ENCODE peak calls at places on chromosome 2, in nine cellular contexts. One of them, this sample, is unnamed.
A peak's percentile ranks its signal among the peaks of the same experiment; 100 is the strongest.

GRCh38 chr2:72576861-72577260 is 249.0 kb downstream of the EXOC6B start:
- DNase-seq in heart left ventricle: no peak
- DNase-seq in GM23338: no peak
- DNase-seq in CD8-positive, alpha-beta T cell: no peak
- DNase-seq in B cell: no peak
- DNase-seq in CD4-positive, alpha-beta T cell: no peak
- DNase-seq in K562: no peak
- DNase-seq in epithelial cell of esophagus: no peak
- DNase-seq in psoas muscle: no peak
- DNase-seq in this sample: no peak

GRCh38 chr2:230885467-230886130 is 20.9 kb downstream of the ITM2C start:
- DNase-seq in heart left ventricle: no peak
- DNase-seq in GM23338: peak; percentile 75
- DNase-seq in CD8-positive, alpha-beta T cell: no peak
- DNase-seq in B cell: no peak
- DNase-seq in CD4-positive, alpha-beta T cell: no peak
- DNase-seq in K562: no peak
- DNase-seq in epithelial cell of esophagus: no peak
- DNase-seq in psoas muscle: no peak
- DNase-seq in this sample: peak; percentile 60

GRCh38 chr2:1715184-1716012 is 28.9 kb downstream of the PXDN start:
- DNase-seq in heart left ventricle: no peak
- DNase-seq in GM23338: no peak
- DNase-seq in CD8-positive, alpha-beta T cell: no peak
- DNase-seq in B cell: no peak
- DNase-seq in CD4-positive, alpha-beta T cell: no peak
- DNase-seq in K562: no peak
- DNase-seq in epithelial cell of esophagus: no peak
- DNase-seq in psoas muscle: no peak
- DNase-seq in this sample: peak; percentile 58

GRCh38 chr2:43158259-43158880 is 68.0 kb downstream of the ZFP36L2 start:
- DNase-seq in heart left ventricle: peak; percentile 54
- DNase-seq in GM23338: no peak
- DNase-seq in CD8-positive, alpha-beta T cell: no peak
- DNase-seq in B cell: no peak
- DNase-seq in CD4-positive, alpha-beta T cell: no peak
- DNase-seq in K562: no peak
- DNase-seq in epithelial cell of esophagus: peak; percentile 92
- DNase-seq in psoas muscle: peak; percentile 83
- DNase-seq in this sample: peak; percentile 76

GRCh38 chr2:121211251-121211650 is 73.8 kb downstream of the TFCP2L1 start:
- DNase-seq in heart left ventricle: no peak
- DNase-seq in GM23338: no peak
- DNase-seq in CD8-positive, alpha-beta T cell: no peak
- DNase-seq in B cell: no peak
- DNase-seq in CD4-positive, alpha-beta T cell: no peak
- DNase-seq in K562: no peak
- DNase-seq in epithelial cell of esophagus: no peak
- DNase-seq in psoas muscle: peak; percentile 32
- DNase-seq in this sample: no peak

GRCh38 chr2:141534671-141535359 is 596.0 kb downstream of the LRP1B start:
- DNase-seq in heart left ventricle: no peak
- DNase-seq in GM23338: no peak
- DNase-seq in CD8-positive, alpha-beta T cell: no peak
- DNase-seq in B cell: peak; percentile 40
- DNase-seq in CD4-positive, alpha-beta T cell: no peak
- DNase-seq in K562: no peak
- DNase-seq in epithelial cell of esophagus: no peak
- DNase-seq in psoas muscle: no peak
- DNase-seq in this sample: no peak

GRCh38 chr2:27960237-27960912 is 69.8 kb downstream of the BABAM2 start:
- DNase-seq in heart left ventricle: no peak
- DNase-seq in GM23338: no peak
- DNase-seq in CD8-positive, alpha-beta T cell: no peak
- DNase-seq in B cell: no peak
- DNase-seq in CD4-positive, alpha-beta T cell: no peak
- DNase-seq in K562: no peak
- DNase-seq in epithelial cell of esophagus: peak; percentile 45
- DNase-seq in psoas muscle: no peak
- DNase-seq in this sample: peak; percentile 78

GRCh38 chr2:88959480-88960204 is 268.2 kb downstream of the RPIA start:
- DNase-seq in heart left ventricle: no peak
- DNase-seq in GM23338: peak; percentile 17
- DNase-seq in CD8-positive, alpha-beta T cell: no peak
- DNase-seq in B cell: no peak
- DNase-seq in CD4-positive, alpha-beta T cell: no peak
- DNase-seq in K562: no peak
- DNase-seq in epithelial cell of esophagus: peak; percentile 42
- DNase-seq in psoas muscle: no peak
- DNase-seq in this sample: no peak

GRCh38 chr2:190052307-190052706 is 10.2 kb downstream of the MSTN start:
- DNase-seq in heart left ventricle: no peak
- DNase-seq in GM23338: no peak
- DNase-seq in CD8-positive, alpha-beta T cell: no peak
- DNase-seq in B cell: no peak
- DNase-seq in CD4-positive, alpha-beta T cell: no peak
- DNase-seq in K562: no peak
- DNase-seq in epithelial cell of esophagus: peak; percentile 81
- DNase-seq in psoas muscle: no peak
- DNase-seq in this sample: no peak

GRCh38 chr2:99101697-99102096 is 39.8 kb upstream of the C2orf15 start:
- DNase-seq in heart left ventricle: no peak
- DNase-seq in GM23338: peak; percentile 15
- DNase-seq in CD8-positive, alpha-beta T cell: no peak
- DNase-seq in B cell: no peak
- DNase-seq in CD4-positive, alpha-beta T cell: no peak
- DNase-seq in K562: no peak
- DNase-seq in epithelial cell of esophagus: no peak
- DNase-seq in psoas muscle: no peak
- DNase-seq in this sample: peak; percentile 36

GRCh38 chr2:27776097-27776496 is 4.6 kb downstream of the MRPL33 start:
- DNase-seq in heart left ventricle: peak; percentile 37
- DNase-seq in GM23338: no peak
- DNase-seq in CD8-positive, alpha-beta T cell: no peak
- DNase-seq in B cell: no peak
- DNase-seq in CD4-positive, alpha-beta T cell: no peak
- DNase-seq in K562: no peak
- DNase-seq in epithelial cell of esophagus: peak; percentile 38
- DNase-seq in psoas muscle: peak; percentile 69
- DNase-seq in this sample: peak; percentile 42

GRCh38 chr2:189613077-189613636 is 32.6 kb upstream of the SLC40A1 start:
- DNase-seq in heart left ventricle: peak; percentile 55
- DNase-seq in GM23338: no peak
- DNase-seq in CD8-positive, alpha-beta T cell: no peak
- DNase-seq in B cell: no peak
- DNase-seq in CD4-positive, alpha-beta T cell: no peak
- DNase-seq in K562: peak; percentile 40
- DNase-seq in epithelial cell of esophagus: peak; percentile 89
- DNase-seq in psoas muscle: no peak
- DNase-seq in this sample: peak; percentile 92

GRCh38 chr2:43559391-43560230 is 36.2 kb downstream of the THADA start:
- DNase-seq in heart left ventricle: no peak
- DNase-seq in GM23338: no peak
- DNase-seq in CD8-positive, alpha-beta T cell: no peak
- DNase-seq in B cell: no peak
- DNase-seq in CD4-positive, alpha-beta T cell: no peak
- DNase-seq in K562: no peak
- DNase-seq in epithelial cell of esophagus: no peak
- DNase-seq in psoas muscle: no peak
- DNase-seq in this sample: no peak

GRCh38 chr2:113275556-113276215 is 3.0 kb downstream of the PAX8 start:
- DNase-seq in heart left ventricle: no peak
- DNase-seq in GM23338: peak; percentile 15
- DNase-seq in CD8-positive, alpha-beta T cell: no peak
- DNase-seq in B cell: no peak
- DNase-seq in CD4-positive, alpha-beta T cell: no peak
- DNase-seq in K562: no peak
- DNase-seq in epithelial cell of esophagus: no peak
- DNase-seq in psoas muscle: no peak
- DNase-seq in this sample: no peak

GRCh38 chr2:96763511-96764252 is 3.0 kb downstream of the CNNM4 start:
- DNase-seq in heart left ventricle: no peak
- DNase-seq in GM23338: peak; percentile 77
- DNase-seq in CD8-positive, alpha-beta T cell: no peak
- DNase-seq in B cell: no peak
- DNase-seq in CD4-positive, alpha-beta T cell: no peak
- DNase-seq in K562: peak; percentile 71
- DNase-seq in epithelial cell of esophagus: no peak
- DNase-seq in psoas muscle: no peak
- DNase-seq in this sample: no peak

GRCh38 chr2:9657731-9658130 is 26.9 kb upstream of the YWHAQ start:
- DNase-seq in heart left ventricle: no peak
- DNase-seq in GM23338: no peak
- DNase-seq in CD8-positive, alpha-beta T cell: no peak
- DNase-seq in B cell: no peak
- DNase-seq in CD4-positive, alpha-beta T cell: no peak
- DNase-seq in K562: peak; percentile 36
- DNase-seq in epithelial cell of esophagus: no peak
- DNase-seq in psoas muscle: no peak
- DNase-seq in this sample: no peak

GRCh38 chr2:157509755-157510154 is 65.9 kb upstream of the CYTIP start:
- DNase-seq in heart left ventricle: no peak
- DNase-seq in GM23338: no peak
- DNase-seq in CD8-positive, alpha-beta T cell: no peak
- DNase-seq in B cell: no peak
- DNase-seq in CD4-positive, alpha-beta T cell: no peak
- DNase-seq in K562: no peak
- DNase-seq in epithelial cell of esophagus: no peak
- DNase-seq in psoas muscle: no peak
- DNase-seq in this sample: no peak

GRCh38 chr2:142741764-142742269 is 135.6 kb upstream of the KYNU start:
- DNase-seq in heart left ventricle: no peak
- DNase-seq in GM23338: no peak
- DNase-seq in CD8-positive, alpha-beta T cell: no peak
- DNase-seq in B cell: no peak
- DNase-seq in CD4-positive, alpha-beta T cell: no peak
- DNase-seq in K562: no peak
- DNase-seq in epithelial cell of esophagus: peak; percentile 7
- DNase-seq in psoas muscle: no peak
- DNase-seq in this sample: no peak

GRCh38 chr2:144349674-144350073 is 170.2 kb downstream of the ZEB2 start:
- DNase-seq in heart left ventricle: no peak
- DNase-seq in GM23338: peak; percentile 18
- DNase-seq in CD8-positive, alpha-beta T cell: no peak
- DNase-seq in B cell: no peak
- DNase-seq in CD4-positive, alpha-beta T cell: no peak
- DNase-seq in K562: no peak
- DNase-seq in epithelial cell of esophagus: no peak
- DNase-seq in psoas muscle: no peak
- DNase-seq in this sample: no peak

GRCh38 chr2:108029912-108030311 is 43.6 kb downstream of the SLC5A7 start:
- DNase-seq in heart left ventricle: no peak
- DNase-seq in GM23338: no peak
- DNase-seq in CD8-positive, alpha-beta T cell: no peak
- DNase-seq in B cell: no peak
- DNase-seq in CD4-positive, alpha-beta T cell: no peak
- DNase-seq in K562: no peak
- DNase-seq in epithelial cell of esophagus: no peak
- DNase-seq in psoas muscle: no peak
- DNase-seq in this sample: no peak

DNA sequence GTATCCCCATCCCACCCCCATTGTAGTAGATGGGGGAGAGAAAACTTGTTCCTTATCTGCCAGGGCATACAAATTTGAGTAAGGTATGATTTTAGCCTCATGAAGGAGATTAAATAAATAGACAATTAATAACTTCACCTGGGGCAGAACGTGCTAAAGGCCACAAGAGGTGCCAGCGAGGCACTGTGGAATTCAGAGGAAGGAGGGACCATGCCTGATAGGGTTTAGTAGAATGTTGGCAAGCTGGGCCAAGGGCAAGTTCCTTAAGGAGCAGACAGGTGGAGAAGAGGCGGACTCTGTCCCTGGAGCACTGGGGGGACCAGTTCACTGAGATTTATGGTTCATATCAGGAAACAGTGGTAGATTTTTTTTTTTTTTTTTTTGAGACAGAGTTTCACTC is 22.5 kb downstream of the STAMBP start:
- DNase-seq in heart left ventricle: no peak
- DNase-seq in GM23338: peak; percentile 58
- DNase-seq in CD8-positive, alpha-beta T cell: no peak
- DNase-seq in B cell: no peak
- DNase-seq in CD4-positive, alpha-beta T cell: no peak
- DNase-seq in K562: no peak
- DNase-seq in epithelial cell of esophagus: peak; percentile 58
- DNase-seq in psoas muscle: no peak
- DNase-seq in this sample: no peak
- TF ChIP-seq CTCF in heart left ventricle: no peak
- TF ChIP-seq CTCF in GM23338: peak; percentile 53
- TF ChIP-seq CTCF in CD8-positive, alpha-beta T cell: no peak
- TF ChIP-seq CTCF in B cell: peak; percentile 16
- TF ChIP-seq CTCF in CD4-positive, alpha-beta T cell: peak; percentile 19
- TF ChIP-seq CTCF in K562: no peak
- TF ChIP-seq CTCF in epithelial cell of esophagus: peak; percentile 61
- TF ChIP-seq CTCF in psoas muscle: no peak
- TF ChIP-seq CTCF in this sample: peak; percentile 24

GRCh38 chr2:217142649-217143266 is 282.9 kb upstream of the TNP1 start:
- DNase-seq in heart left ventricle: no peak
- DNase-seq in GM23338: peak; percentile 75
- DNase-seq in CD8-positive, alpha-beta T cell: no peak
- DNase-seq in B cell: no peak
- DNase-seq in CD4-positive, alpha-beta T cell: no peak
- DNase-seq in K562: no peak
- DNase-seq in epithelial cell of esophagus: peak; percentile 51
- DNase-seq in psoas muscle: no peak
- DNase-seq in this sample: no peak
- TF ChIP-seq CTCF in heart left ventricle: no peak
- TF ChIP-seq CTCF in GM23338: peak; percentile 76
- TF ChIP-seq CTCF in CD8-positive, alpha-beta T cell: no peak
- TF ChIP-seq CTCF in B cell: no peak
- TF ChIP-seq CTCF in CD4-positive, alpha-beta T cell: no peak
- TF ChIP-seq CTCF in K562: peak; percentile 53
- TF ChIP-seq CTCF in epithelial cell of esophagus: peak; percentile 73
- TF ChIP-seq CTCF in psoas muscle: peak; percentile 31
- TF ChIP-seq CTCF in this sample: peak; percentile 51

DNA sequence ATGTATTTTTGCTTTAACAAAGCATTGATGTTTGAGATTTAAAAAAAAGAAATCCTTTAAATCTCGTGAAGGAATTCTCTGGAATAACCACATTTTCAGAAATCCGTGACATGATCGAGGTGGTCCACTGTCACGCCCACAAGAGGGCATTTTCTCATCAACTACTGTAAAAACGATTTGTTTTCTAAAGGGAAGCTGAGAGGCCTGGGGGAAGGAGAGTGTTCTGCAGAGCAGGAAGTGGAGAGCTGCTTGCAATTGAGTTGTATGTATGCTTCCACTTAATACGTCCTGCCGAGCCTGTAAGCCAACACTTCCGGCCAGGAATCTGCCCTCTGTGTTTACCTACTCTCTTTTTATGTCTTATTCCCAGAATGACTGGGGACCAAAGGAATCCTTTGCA is 19.4 kb downstream of the KLHL29 start:
- DNase-seq in heart left ventricle: peak; percentile 18
- DNase-seq in GM23338: peak; percentile 70
- DNase-seq in CD8-positive, alpha-beta T cell: no peak
- DNase-seq in B cell: peak; percentile 51
- DNase-seq in CD4-positive, alpha-beta T cell: no peak
- DNase-seq in K562: no peak
- DNase-seq in epithelial cell of esophagus: peak; percentile 68
- DNase-seq in psoas muscle: no peak
- DNase-seq in this sample: peak; percentile 84
- TF ChIP-seq CTCF in heart left ventricle: peak; percentile 12
- TF ChIP-seq CTCF in GM23338: peak; percentile 61
- TF ChIP-seq CTCF in CD8-positive, alpha-beta T cell: no peak
- TF ChIP-seq CTCF in B cell: no peak
- TF ChIP-seq CTCF in CD4-positive, alpha-beta T cell: no peak
- TF ChIP-seq CTCF in K562: no peak
- TF ChIP-seq CTCF in epithelial cell of esophagus: no peak
- TF ChIP-seq CTCF in psoas muscle: peak; percentile 19
- TF ChIP-seq CTCF in this sample: peak; percentile 27

GRCh38 chr2:219627105-219628100 is at the start of gene SLC4A3:
- DNase-seq in heart left ventricle: no peak
- DNase-seq in GM23338: peak; percentile 69
- DNase-seq in CD8-positive, alpha-beta T cell: no peak
- DNase-seq in B cell: no peak
- DNase-seq in CD4-positive, alpha-beta T cell: no peak
- DNase-seq in K562: peak; percentile 80
- DNase-seq in epithelial cell of esophagus: peak; percentile 46
- DNase-seq in psoas muscle: peak; percentile 48
- DNase-seq in this sample: peak; percentile 23
- TF ChIP-seq CTCF in heart left ventricle: no peak
- TF ChIP-seq CTCF in GM23338: peak; percentile 51
- TF ChIP-seq CTCF in CD8-positive, alpha-beta T cell: no peak
- TF ChIP-seq CTCF in B cell: no peak
- TF ChIP-seq CTCF in CD4-positive, alpha-beta T cell: no peak
- TF ChIP-seq CTCF in K562: no peak
- TF ChIP-seq CTCF in epithelial cell of esophagus: no peak
- TF ChIP-seq CTCF in psoas muscle: no peak
- TF ChIP-seq CTCF in this sample: no peak

This sample was measured in fibroblast of villous mesenchyme.